ENCODE peak calls at places on chromosomes 6 and 20, in four cellular contexts. G is H54, X is AG08396, M is ovary. W is an unnamed sample.

GRCh38 chr20:52105573-52106422 is 85.8 kb downstream of the ZFP64 start:
- DNase-seq in G (no peak), X (no peak), M (no peak), W (no peak)

GRCh38 chr6:3773696-3774298 is 22.3 kb upstream of the PXDC1 start:
- DNase-seq in G (no peak), X (no peak), M (peak; percentile 37), W (no peak)

GRCh38 chr6:105968230-105968954 is 117.7 kb upstream of the PRDM1 start:
- DNase-seq in G (no peak), X (peak; percentile 32), M (no peak), W (no peak)

GRCh38 chr6:9766240-9766915 is 648.5 kb downstream of the TFAP2A start:
- DNase-seq in G (peak; percentile 33), X (peak; percentile 4), M (no peak), W (no peak)

GRCh38 chr20:60056345-60057122 is 98.3 kb downstream of the CDH26 start:
- DNase-seq in G (no peak), X (no peak), M (no peak), W (no peak)

GRCh38 chr6:15464211-15464725 is 198.6 kb downstream of the DTNBP1 start:
- DNase-seq in G (peak; percentile 34), X (no peak), M (no peak), W (peak; percentile 14)

GRCh38 chr6:170114956-170115855 is 175.7 kb downstream of the DLL1 start:
- DNase-seq in G (no peak), X (no peak), M (peak; percentile 85), W (no peak)

GRCh38 chr20:8368680-8369079 is 236.6 kb downstream of the PLCB1 start:
- DNase-seq in G (no peak), X (no peak), M (no peak), W (no peak)

GRCh38 chr6:131524695-131525336 is 48.2 kb upstream of the ARG1 start:
- DNase-seq in G (no peak), X (no peak), M (no peak), W (no peak)

GRCh38 chr6:28643017-28643740 is 117.5 kb downstream of the GPX5 start:
- DNase-seq in G (peak; percentile 39), X (peak; percentile 44), M (no peak), W (no peak)

GRCh38 chr6:130900913-130901312 is 73.7 kb downstream of the SMLR1 start:
- DNase-seq in G (peak; percentile 8), X (peak; percentile 58), M (no peak), W (no peak)

GRCh38 chr6:141463237-141463977 is 669.3 kb upstream of the GJE1 start:
- DNase-seq in G (no peak), X (peak; percentile 5), M (no peak), W (no peak)

GRCh38 chr6:24766685-24767462 is 7.9 kb upstream of the GMNN start:
- DNase-seq in G (peak; percentile 21), X (peak; percentile 69), M (no peak), W (no peak)

GRCh38 chr6:166776571-166776970 is 149.5 kb upstream of the RPS6KA2 start:
- DNase-seq in G (no peak), X (no peak), M (no peak), W (no peak)

GRCh38 chr6:134373282-134373922 is 55.5 kb upstream of the SGK1 start:
- DNase-seq in G (no peak), X (peak; percentile 67), M (no peak), W (no peak)

GRCh38 chr6:15320683-15321082 is 74.8 kb downstream of the JARID2 start:
- DNase-seq in G (no peak), X (no peak), M (no peak), W (no peak)

GRCh38 chr6:153804755-153805330 is 234.2 kb upstream of the OPRM1 start:
- DNase-seq in G (no peak), X (no peak), M (no peak), W (no peak)

GRCh38 chr20:58634818-58635665 is 16.0 kb upstream of the STX16 start:
- DNase-seq in G (no peak), X (no peak), M (peak; percentile 54), W (no peak)

GRCh38 chr6:80348263-80348662 is 241.8 kb downstream of the BCKDHB start:
- DNase-seq in G (no peak), X (no peak), M (no peak), W (no peak)

GRCh38 chr6:81891869-81892268 is 139.4 kb upstream of the TENT5A start:
- DNase-seq in G (no peak), X (no peak), M (no peak), W (no peak)

GRCh38 chr6:139640453-139640852 is 266.0 kb upstream of the CITED2 start:
- DNase-seq in G (no peak), X (no peak), M (no peak), W (no peak)

GRCh38 chr6:130720076-130720475 is 107.1 kb upstream of the SMLR1 start:
- DNase-seq in G (no peak), X (no peak), M (no peak), W (no peak)

GRCh38 chr6:48037946-48038345 is 73.1 kb downstream of the PTCHD4 start:
- DNase-seq in G (no peak), X (no peak), M (no peak), W (no peak)

GRCh38 chr6:107235521-107235920 is 120.2 kb upstream of the BEND3 start:
- DNase-seq in G (no peak), X (no peak), M (no peak), W (no peak)

GRCh38 chr6:166382933-166383816 is at the start of gene MPC1:
- DNase-seq in G (peak; percentile 79), X (peak; percentile 99), M (peak; percentile 98), W (peak; percentile 82)

GRCh38 chr6:82144852-82145332 is 102.7 kb downstream of the IBTK start:
- DNase-seq in G (peak; percentile 40), X (peak; percentile 65), M (peak; percentile 15), W (no peak)

GRCh38 chr6:123997223-123997622 is 193.6 kb downstream of the NKAIN2 start:
- DNase-seq in G (no peak), X (no peak), M (no peak), W (no peak)

GRCh38 chr6:44470106-44470446 is 82.6 kb downstream of the CDC5L start:
- DNase-seq in G (no peak), X (no peak), M (no peak), W (no peak)

GRCh38 chr6:118810420-118811027 is 83.4 kb upstream of the ASF1A start:
- DNase-seq in G (no peak), X (no peak), M (no peak), W (peak; percentile 40)

GRCh38 chr6:143232849-143233248 is 172.2 kb downstream of the AIG1 start:
- DNase-seq in G (peak; percentile 4), X (peak; percentile 39), M (peak; percentile 33), W (no peak)

GRCh38 chr6:90753820-90754604 is 167.1 kb upstream of the MAP3K7 start:
- DNase-seq in G (no peak), X (no peak), M (no peak), W (no peak)

GRCh38 chr6:29710281-29710941 is 12.8 kb upstream of the HLA-F start:
- DNase-seq in G (no peak), X (no peak), M (no peak), W (no peak)

GRCh38 chr20:33442136-33443005 is 1.2 kb downstream of the SNTA1 start:
- DNase-seq in G (no peak), X (no peak), M (no peak), W (no peak)

GRCh38 chr6:75876152-75876551 is 127.1 kb downstream of the MYO6 start:
- DNase-seq in G (no peak), X (no peak), M (no peak), W (no peak)

GRCh38 chr20:755931-756330 is 12.4 kb downstream of the SLC52A3 start:
- DNase-seq in G (no peak), X (no peak), M (no peak), W (no peak)